ENCODE peak calls at places on chromosome 6, in four cellular contexts. W is astrocyte of the spinal cord, G is IMR-90, U is PC-3. J is an unnamed sample.

GRCh38 chr6:37202788-37203491 is 33.0 kb downstream of the PIM1 start:
- DNase-seq in W (no peak), G (no peak), U (peak; percentile 38), J (no peak)

GRCh38 chr6:22536111-22536510 is 33.3 kb upstream of the HDGFL1 start:
- DNase-seq in W (no peak), G (no peak), U (no peak), J (no peak)

GRCh38 chr6:148179786-148180185 is 162.9 kb upstream of the SASH1 start:
- DNase-seq in W (peak; percentile 46), G (peak; percentile 25), U (peak; percentile 64), J (peak; percentile 20)

GRCh38 chr6:52526634-52527033 is 50.2 kb downstream of the TRAM2 start:
- DNase-seq in W (no peak), G (peak; percentile 67), U (no peak), J (no peak)

GRCh38 chr6:136439514-136440186 is 110.6 kb downstream of the MAP7 start:
- DNase-seq in W (no peak), G (no peak), U (no peak), J (no peak)

GRCh38 chr6:144310761-144311160 is 25.6 kb downstream of the UTRN start:
- DNase-seq in W (no peak), G (no peak), U (no peak), J (no peak)

GRCh38 chr6:105591053-105591452 is 188.2 kb upstream of the PREP start:
- DNase-seq in W (no peak), G (peak; percentile 57), U (peak; percentile 53), J (peak; percentile 45)

GRCh38 chr6:162344935-162345599 is 382.5 kb downstream of the PRKN start:
- DNase-seq in W (peak; percentile 46), G (no peak), U (no peak), J (peak; percentile 27)

GRCh38 chr6:71463061-71463460 is 174.4 kb downstream of the OGFRL1 start:
- DNase-seq in W (no peak), G (peak; percentile 38), U (no peak), J (no peak)

GRCh38 chr6:163031931-163032330 is 304.2 kb downstream of the PACRG start:
- DNase-seq in W (no peak), G (no peak), U (no peak), J (no peak)

GRCh38 chr6:149846321-149846720 is 17.8 kb downstream of the LRP11 start:
- DNase-seq in W (peak; percentile 89), G (peak; percentile 95), U (peak; percentile 87), J (peak; percentile 82)

GRCh38 chr6:14135865-14136539 is 18.4 kb downstream of the CD83 start:
- DNase-seq in W (no peak), G (no peak), U (no peak), J (no peak)

GRCh38 chr6:43290905-43291355 is 7.1 kb upstream of the SLC22A7 start:
- DNase-seq in W (no peak), G (no peak), U (no peak), J (no peak)

GRCh38 chr6:83707829-83708545 is 914 bp downstream of the SNAP91 start:
- DNase-seq in W (no peak), G (no peak), U (no peak), J (peak; percentile 2)

DNA sequence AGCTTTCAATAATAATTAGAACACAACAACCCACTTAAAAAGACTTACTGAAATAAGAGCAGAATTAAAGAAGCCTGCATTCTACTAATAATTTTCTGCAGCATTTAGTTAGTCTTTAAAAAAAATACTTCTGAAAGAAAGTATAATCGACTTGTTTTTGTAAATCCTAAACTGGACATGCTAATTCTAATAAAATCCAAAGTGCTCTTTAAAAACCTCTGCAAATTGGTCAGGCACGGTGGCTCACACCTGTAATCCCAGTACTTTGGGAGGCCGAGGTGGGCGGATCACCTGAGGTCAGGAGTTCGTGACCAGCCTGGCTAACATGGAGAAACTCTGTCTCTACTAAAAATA is 57.5 kb upstream of the ARMH2 start:
- DNase-seq in W (no peak), G (no peak), U (no peak), J (no peak)
- TF ChIP-seq CTCF in W (no peak), G (no peak), U (peak; percentile 5), J (no peak)

GRCh38 chr6:116963972-116964371 is 86.9 kb downstream of the RFX6 start:
- DNase-seq in W (no peak), G (no peak), U (peak; percentile 6), J (no peak)
- H3K4me3 ChIP-seq in W (no peak overlapping the region), G (no peak overlapping the region), U (no peak overlapping the region), J (no peak overlapping the region)

GRCh38 chr6:108115598-108116058 is 41.1 kb upstream of the OSTM1 start:
- DNase-seq in W (no peak), G (peak; percentile 11), U (peak; percentile 65), J (peak; percentile 17)
- TF ChIP-seq CTCF in W (peak; percentile 50), G (peak; percentile 26), U (peak; percentile 73), J (peak; percentile 38)

GRCh38 chr6:132084811-132085509 is 133.8 kb upstream of the CCN2 start:
- DNase-seq in W (peak; percentile 97), G (peak; percentile 99), U (peak; percentile 45), J (peak; percentile 99)
- H3K4me3 ChIP-seq in W (no peak overlapping the region), G (peak overlapping the region; percentile 2), U (no peak overlapping the region), J (no peak overlapping the region)

DNA sequence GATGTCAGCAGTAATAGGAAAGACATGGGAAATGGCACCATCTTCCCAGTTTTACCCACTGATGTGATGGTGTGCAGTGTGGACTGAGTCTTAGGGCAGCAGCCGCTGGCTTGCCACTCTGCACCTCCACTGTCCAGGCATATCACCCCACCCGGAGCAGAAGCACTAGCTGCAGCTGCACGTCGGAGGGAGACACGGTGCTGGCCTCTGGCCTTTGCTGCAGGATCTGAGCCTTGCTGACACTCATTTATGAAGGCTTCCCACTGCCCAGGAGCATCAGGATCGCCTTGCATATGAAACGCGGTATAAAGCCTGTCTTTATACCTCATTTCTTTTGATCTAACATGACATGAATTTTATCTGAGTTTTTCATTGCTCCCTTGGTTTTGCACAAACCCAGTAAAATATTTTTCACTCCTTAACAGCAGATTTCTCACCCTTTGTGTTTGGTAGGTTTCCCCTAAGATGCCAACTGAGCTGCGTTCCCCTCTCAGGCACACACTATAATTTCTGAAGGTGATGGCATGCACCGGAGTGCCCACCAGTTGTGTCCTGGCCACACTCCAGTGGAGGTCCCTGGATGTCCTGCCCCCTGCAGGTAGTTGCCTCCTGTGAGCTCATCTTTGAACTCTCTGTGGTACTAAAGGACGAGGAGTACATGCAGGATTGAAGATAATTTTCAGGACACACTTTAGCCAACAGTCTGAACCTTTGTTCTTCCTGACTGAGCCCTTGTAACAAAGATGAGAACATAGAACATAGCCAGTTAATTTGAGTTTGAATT is 8.9 kb upstream of the EXOC2 start:
- DNase-seq in W (no peak), G (no peak), U (no peak), J (no peak)
- TF ChIP-seq CTCF in W (peak; percentile 17), G (no peak), U (peak; percentile 35), J (no peak)

GRCh38 chr6:156423075-156423474 is 354.1 kb upstream of the ARID1B start:
- DNase-seq in W (peak; percentile 77), G (no peak), U (no peak), J (peak; percentile 6)

GRCh38 chr6:156421933-156422332 is 355.2 kb upstream of the ARID1B start:
- DNase-seq in W (no peak), G (no peak), U (peak; percentile 59), J (no peak)

GRCh38 chr6:156425374-156425773 is 351.8 kb upstream of the ARID1B start:
- DNase-seq in W (peak; percentile 98), G (peak; percentile 90), U (no peak), J (peak; percentile 79)

GRCh38 chr6:156420172-156420993 is 356.8 kb upstream of the ARID1B start:
- DNase-seq in W (peak; percentile 39), G (peak; percentile 35), U (no peak), J (peak; percentile 47)

GRCh38 chr6:156423829-156424228 is 353.3 kb upstream of the ARID1B start:
- DNase-seq in W (no peak), G (no peak), U (no peak), J (no peak)
- H3K4me3 ChIP-seq in W (no peak overlapping the region), G (no peak overlapping the region), U (no peak overlapping the region), J (no peak overlapping the region)

GRCh38 chr6:56093776-56094175 is 153.6 kb downstream of the COL21A1 start:
- DNase-seq in W (no peak), G (no peak), U (no peak), J (no peak)
- TF ChIP-seq CTCF in W (no peak), G (no peak), U (no peak), J (no peak)

GRCh38 chr6:108744244-108744972 is 103.8 kb upstream of the ARMC2 start:
- DNase-seq in W (no peak), G (no peak), U (no peak), J (no peak)

GRCh38 chr6:108738684-108739406 is 109.4 kb upstream of the ARMC2 start:
- DNase-seq in W (no peak), G (no peak), U (peak; percentile 22), J (no peak)

GRCh38 chr6:108742041-108742440 is 106.2 kb upstream of the ARMC2 start:
- DNase-seq in W (no peak), G (no peak), U (peak; percentile 46), J (no peak)

GRCh38 chr6:108739496-108740330 is 108.5 kb upstream of the ARMC2 start:
- DNase-seq in W (peak; percentile 20), G (no peak), U (peak; percentile 75), J (no peak)

GRCh38 chr6:108741346-108741989 is 106.8 kb upstream of the ARMC2 start:
- DNase-seq in W (no peak), G (no peak), U (no peak), J (no peak)
- H3K4me3 ChIP-seq in W (no peak overlapping the region), G (no peak overlapping the region), U (no peak overlapping the region), J (no peak overlapping the region)